ENCODE peak calls at places on chromosomes 13 and 19, in seven cellular contexts. One of them, this sample, is unnamed.

GRCh38 chr13:42377640-42378382 is 105.9 kb downstream of the AKAP11 start:
- DNase-seq in activated B cell treated with CpG ODN at 0.5 μM for 24 hours: no peak
- DNase-seq in ascending aorta: no peak
- DNase-seq in testis: no peak
- DNase-seq in A549: no peak
- DNase-seq in neural progenitor cell: no peak
- DNase-seq in DND-41: peak; percentile 41
- DNase-seq in this sample: peak; percentile 84

GRCh38 chr19:6739884-6740588 is 556 bp downstream of the TRIP10 start:
- DNase-seq in DND-41: no peak
- DNase-seq in A549: peak; percentile 53
- DNase-seq in testis: no peak
- DNase-seq in activated B cell treated with CpG ODN at 0.5 μM for 24 hours: peak; percentile 44
- DNase-seq in ascending aorta: no peak
- DNase-seq in neural progenitor cell: peak; percentile 74
- DNase-seq in this sample: peak; percentile 68

GRCh38 chr13:33519561-33520479 is 234.3 kb upstream of the STARD13 start:
- DNase-seq in A549: no peak
- DNase-seq in testis: no peak
- DNase-seq in activated B cell treated with CpG ODN at 0.5 μM for 24 hours: no peak
- DNase-seq in neural progenitor cell: no peak
- DNase-seq in ascending aorta: no peak
- DNase-seq in DND-41: no peak
- DNase-seq in this sample: no peak

GRCh38 chr19:21786931-21787330 is 19.6 kb upstream of the ZNF100 start:
- DNase-seq in activated B cell treated with CpG ODN at 0.5 μM for 24 hours: no peak
- DNase-seq in ascending aorta: no peak
- DNase-seq in testis: no peak
- DNase-seq in A549: no peak
- DNase-seq in DND-41: no peak
- DNase-seq in neural progenitor cell: no peak
- DNase-seq in this sample: no peak

GRCh38 chr19:53463263-53463662 is 4.3 kb upstream of the ZNF813 start:
- DNase-seq in neural progenitor cell: peak; percentile 82
- DNase-seq in activated B cell treated with CpG ODN at 0.5 μM for 24 hours: no peak
- DNase-seq in ascending aorta: no peak
- DNase-seq in A549: no peak
- DNase-seq in testis: peak; percentile 70
- DNase-seq in DND-41: no peak
- DNase-seq in this sample: no peak

GRCh38 chr19:7904074-7905020 is 670 bp downstream of the MAP2K7 start:
- DNase-seq in activated B cell treated with CpG ODN at 0.5 μM for 24 hours: no peak
- DNase-seq in neural progenitor cell: peak; percentile 66
- DNase-seq in testis: no peak
- DNase-seq in ascending aorta: no peak
- DNase-seq in A549: no peak
- DNase-seq in DND-41: no peak
- DNase-seq in this sample: peak; percentile 61

GRCh38 chr13:36981156-36981743 is 17.9 kb downstream of the ALG5 start:
- DNase-seq in DND-41: no peak
- DNase-seq in ascending aorta: no peak
- DNase-seq in testis: no peak
- DNase-seq in activated B cell treated with CpG ODN at 0.5 μM for 24 hours: no peak
- DNase-seq in neural progenitor cell: peak; percentile 46
- DNase-seq in A549: no peak
- DNase-seq in this sample: no peak

GRCh38 chr19:10471909-10472308 is 31.2 kb downstream of the KEAP1 start:
- DNase-seq in A549: peak; percentile 28
- DNase-seq in neural progenitor cell: no peak
- DNase-seq in testis: no peak
- DNase-seq in activated B cell treated with CpG ODN at 0.5 μM for 24 hours: no peak
- DNase-seq in ascending aorta: no peak
- DNase-seq in DND-41: peak; percentile 23
- DNase-seq in this sample: no peak

GRCh38 chr13:44317752-44318550 is 55.7 kb upstream of the SERP2 start:
- DNase-seq in activated B cell treated with CpG ODN at 0.5 μM for 24 hours: no peak
- DNase-seq in A549: no peak
- DNase-seq in DND-41: no peak
- DNase-seq in ascending aorta: no peak
- DNase-seq in testis: no peak
- DNase-seq in neural progenitor cell: no peak
- DNase-seq in this sample: no peak

GRCh38 chr13:107005577-107005976 is 437.6 kb upstream of the ARGLU1 start:
- DNase-seq in DND-41: no peak
- DNase-seq in testis: no peak
- DNase-seq in A549: no peak
- DNase-seq in neural progenitor cell: no peak
- DNase-seq in activated B cell treated with CpG ODN at 0.5 μM for 24 hours: no peak
- DNase-seq in ascending aorta: no peak
- DNase-seq in this sample: no peak

GRCh38 chr19:5002143-5002542 is 33.2 kb downstream of the KDM4B start:
- DNase-seq in testis: no peak
- DNase-seq in neural progenitor cell: no peak
- DNase-seq in A549: no peak
- DNase-seq in ascending aorta: no peak
- DNase-seq in activated B cell treated with CpG ODN at 0.5 μM for 24 hours: no peak
- DNase-seq in DND-41: no peak
- DNase-seq in this sample: no peak

GRCh38 chr13:26305676-26306075 is 51.7 kb downstream of the CDK8 start:
- DNase-seq in neural progenitor cell: no peak
- DNase-seq in A549: no peak
- DNase-seq in testis: no peak
- DNase-seq in DND-41: no peak
- DNase-seq in activated B cell treated with CpG ODN at 0.5 μM for 24 hours: no peak
- DNase-seq in ascending aorta: no peak
- DNase-seq in this sample: no peak

GRCh38 chr13:73998631-73999030 is 135.6 kb downstream of the KLF12 start:
- DNase-seq in neural progenitor cell: no peak
- DNase-seq in A549: no peak
- DNase-seq in DND-41: no peak
- DNase-seq in ascending aorta: no peak
- DNase-seq in activated B cell treated with CpG ODN at 0.5 μM for 24 hours: no peak
- DNase-seq in testis: no peak
- DNase-seq in this sample: no peak

GRCh38 chr13:74651121-74651520 is 516.9 kb upstream of the KLF12 start:
- DNase-seq in DND-41: no peak
- DNase-seq in neural progenitor cell: no peak
- DNase-seq in ascending aorta: no peak
- DNase-seq in activated B cell treated with CpG ODN at 0.5 μM for 24 hours: no peak
- DNase-seq in testis: no peak
- DNase-seq in A549: no peak
- DNase-seq in this sample: no peak

GRCh38 chr19:38685666-38686529 is 38.4 kb downstream of the ACTN4 start:
- DNase-seq in ascending aorta: no peak
- DNase-seq in A549: peak; percentile 94
- DNase-seq in testis: no peak
- DNase-seq in neural progenitor cell: peak; percentile 80
- DNase-seq in DND-41: no peak
- DNase-seq in activated B cell treated with CpG ODN at 0.5 μM for 24 hours: no peak
- DNase-seq in this sample: no peak

GRCh38 chr13:30026093-30026492 is 175.7 kb upstream of the UBL3 start:
- DNase-seq in ascending aorta: no peak
- DNase-seq in testis: no peak
- DNase-seq in neural progenitor cell: no peak
- DNase-seq in A549: no peak
- DNase-seq in activated B cell treated with CpG ODN at 0.5 μM for 24 hours: no peak
- DNase-seq in DND-41: no peak
- DNase-seq in this sample: no peak

GRCh38 chr13:20191902-20192469 is 752 bp downstream of the GJB2 start:
- DNase-seq in A549: no peak
- DNase-seq in neural progenitor cell: peak; percentile 76
- DNase-seq in testis: peak; percentile 21
- DNase-seq in ascending aorta: no peak
- DNase-seq in activated B cell treated with CpG ODN at 0.5 μM for 24 hours: no peak
- DNase-seq in DND-41: no peak
- DNase-seq in this sample: no peak

GRCh38 chr19:35462476-35462953 is 14.5 kb downstream of the FFAR2 start:
- DNase-seq in neural progenitor cell: no peak
- DNase-seq in activated B cell treated with CpG ODN at 0.5 μM for 24 hours: peak; percentile 35
- DNase-seq in A549: no peak
- DNase-seq in ascending aorta: no peak
- DNase-seq in testis: no peak
- DNase-seq in DND-41: peak; percentile 74
- DNase-seq in this sample: peak; percentile 66

This sample was measured in stimulated activated naive B cell treated with anti-CD40 and anti-IgM and Interleukin-4, amounts not matched to agents 10 μg/mL and 1 μg/mL and 100 μg/mL, for 72 hours.